ENCODE peak calls at places on chromosome 5, in nine cellular contexts. O, Y, Z, J, W, M, K, G and U are unnamed samples.

GRCh38 chr5:170522211-170523128 is 18.6 kb downstream of the KCNIP1 start:
- DNase-seq in O (no peak), Y (peak), Z (peak), J (no peak), W (no peak), M (peak), K (peak), G (no peak), U (peak)

GRCh38 chr5:150700298-150700599 is 613 bp downstream of the RBM22 start:
- DNase-seq in O (no peak), Y (no peak), Z (no peak), J (peak), W (no peak), M (no peak), K (no peak), G (no peak), U (no peak)

GRCh38 chr5:37437716-37438115 is 58.6 kb downstream of the WDR70 start:
- DNase-seq in O (no peak), Y (no peak), Z (peak), J (no peak), W (no peak), M (no peak), K (no peak), G (no peak), U (no peak)

GRCh38 chr5:74326571-74327338 is 313.8 kb downstream of the ENC1 start:
- DNase-seq in O (peak), Y (peak), Z (peak), J (no peak), W (no peak), M (no peak), K (no peak), G (no peak), U (peak)

GRCh38 chr5:125408582-125409069 is 662.2 kb upstream of the ZNF608 start:
- DNase-seq in O (no peak), Y (peak), Z (peak), J (no peak), W (no peak), M (no peak), K (peak), G (no peak), U (peak)

GRCh38 chr5:109281136-109281690 is 128.6 kb downstream of the PJA2 start:
- DNase-seq in O (no peak), Y (peak), Z (no peak), J (no peak), W (no peak), M (no peak), K (peak), G (no peak), U (no peak)

GRCh38 chr5:2752059-2752874 is 790 bp upstream of the IRX2 start:
- DNase-seq in O (no peak), Y (peak), Z (peak), J (no peak), W (no peak), M (no peak), K (peak), G (no peak), U (no peak)

GRCh38 chr5:178546675-178547033 is 43.5 kb downstream of the COL23A1 start:
- DNase-seq in O (no peak), Y (no peak), Z (no peak), J (no peak), W (no peak), M (peak), K (no peak), G (no peak), U (no peak)

GRCh38 chr5:151745071-151745705 is 13.2 kb downstream of the ATOX1 start:
- DNase-seq in O (no peak), Y (peak), Z (peak), J (peak), W (peak), M (no peak), K (no peak), G (no peak), U (peak)